ENCODE peak calls at places on chromosomes 7 and 10, in five cellular contexts. E is fibroblast of villous mesenchyme; H is AG10803; M is tibial artery; U is activated CD8-positive, alpha-beta T cell treated with anti-CD3 and anti-CD28 coated beads for 36 hours. O is an unnamed sample.

GRCh38 chr10:50275650-50276235 is 24.4 kb upstream of the ASAH2 start:
- DNase-seq in E (peak; percentile 17), H (no peak), M (peak; percentile 34), U (peak; percentile 61), O (peak; percentile 31)

GRCh38 chr7:151012031-151012692 is 12.1 kb downstream of the ATG9B start:
- DNase-seq in E (peak; percentile 69), H (no peak), M (no peak), U (no peak), O (no peak)

GRCh38 chr7:107588529-107589130 is 8.6 kb downstream of the BCAP29 start:
- DNase-seq in E (no peak), H (no peak), M (no peak), U (no peak), O (no peak)

GRCh38 chr10:132459252-132460028 is 62.4 kb downstream of the PWWP2B start:
- DNase-seq in E (no peak), H (no peak), M (no peak), U (no peak), O (no peak)

GRCh38 chr7:101858437-101859385 is 41.3 kb downstream of the CUX1 start:
- DNase-seq in E (no peak), H (no peak), M (no peak), U (no peak), O (no peak)

GRCh38 chr10:65611592-65611991 is 1314.2 kb upstream of the LRRTM3 start:
- DNase-seq in E (peak; percentile 8), H (no peak), M (no peak), U (no peak), O (peak; percentile 46)

GRCh38 chr7:76260171-76260703 is 42.2 kb upstream of the HSPB1 start:
- DNase-seq in E (peak; percentile 11), H (no peak), M (no peak), U (peak; percentile 63), O (peak; percentile 29)

GRCh38 chr10:114103286-114103685 is 59.6 kb downstream of the ADRB1 start:
- DNase-seq in E (peak; percentile 72), H (peak; percentile 71), M (no peak), U (no peak), O (peak; percentile 76)

GRCh38 chr10:122475581-122475980 is 14.2 kb downstream of the HTRA1 start:
- DNase-seq in E (no peak), H (peak; percentile 46), M (no peak), U (no peak), O (no peak)

GRCh38 chr10:132354356-132355094 is 22.5 kb downstream of the LRRC27 start:
- DNase-seq in E (no peak), H (no peak), M (peak; percentile 11), U (no peak), O (no peak)

GRCh38 chr10:34254596-34254995 is 560.5 kb downstream of the PARD3 start:
- DNase-seq in E (peak; percentile 31), H (peak; percentile 68), M (no peak), U (peak; percentile 63), O (peak; percentile 66)

GRCh38 chr10:18822156-18822555 is 162.9 kb downstream of the ARL5B start:
- DNase-seq in E (peak; percentile 19), H (no peak), M (no peak), U (peak; percentile 3), O (peak; percentile 15)

GRCh38 chr10:80122110-80122710 is 10.3 kb upstream of the PLAC9 start:
- DNase-seq in E (no peak), H (no peak), M (no peak), U (no peak), O (no peak)

GRCh38 chr10:22681783-22682183 is 32.6 kb downstream of the PIP4K2A start:
- DNase-seq in E (peak; percentile 57), H (peak; percentile 70), M (no peak), U (peak; percentile 75), O (peak; percentile 87)

GRCh38 chr7:132784406-132784805 is 208.1 kb upstream of the PLXNA4 start:
- DNase-seq in E (no peak), H (no peak), M (no peak), U (no peak), O (no peak)

GRCh38 chr10:31146496-31147219 is 115.0 kb upstream of the ZNF438 start:
- DNase-seq in E (peak; percentile 84), H (peak; percentile 89), M (no peak), U (peak; percentile 52), O (peak; percentile 71)

GRCh38 chr10:66058594-66058993 is 867.2 kb upstream of the LRRTM3 start:
- DNase-seq in E (no peak), H (no peak), M (no peak), U (no peak), O (no peak)

GRCh38 chr10:13961096-13961495 is 369.6 kb downstream of the FRMD4A start:
- DNase-seq in E (peak; percentile 90), H (peak; percentile 97), M (no peak), U (no peak), O (peak; percentile 93)

GRCh38 chr7:105649727-105650381 is 68.6 kb upstream of the EFCAB10 start:
- DNase-seq in E (peak; percentile 16), H (peak; percentile 75), M (no peak), U (no peak), O (peak; percentile 36)

GRCh38 chr7:88344956-88345832 is 38.5 kb upstream of the STEAP4 start:
- DNase-seq in E (peak; percentile 17), H (peak; percentile 1), M (peak; percentile 26), U (peak; percentile 20), O (peak; percentile 30)

GRCh38 chr7:153061913-153062528 is 302.5 kb downstream of the ACTR3B start:
- DNase-seq in E (no peak), H (no peak), M (no peak), U (peak; percentile 22), O (no peak)

GRCh38 chr7:2614646-2615330 is 17.0 kb upstream of the TTYH3 start:
- DNase-seq in E (no peak), H (peak; percentile 48), M (no peak), U (no peak), O (no peak)

GRCh38 chr10:68434657-68435056 is 27.6 kb upstream of the RUFY2 start:
- DNase-seq in E (peak; percentile 43), H (no peak), M (no peak), U (no peak), O (no peak)

GRCh38 chr7:129617178-129617577 is 5.7 kb downstream of the NRF1 start:
- DNase-seq in E (no peak), H (no peak), M (no peak), U (no peak), O (no peak)

GRCh38 chr10:30057421-30057841 is 2.0 kb downstream of the JCAD start:
- DNase-seq in E (peak; percentile 61), H (peak; percentile 47), M (no peak), U (no peak), O (peak; percentile 16)

GRCh38 chr7:22853674-22854157 is 31.1 kb upstream of the TOMM7 start:
- DNase-seq in E (peak; percentile 38), H (peak; percentile 40), M (peak; percentile 44), U (peak; percentile 81), O (peak; percentile 33)

GRCh38 chr7:5143935-5144903 is 45.8 kb upstream of the WIPI2 start:
- DNase-seq in E (peak; percentile 7), H (no peak), M (no peak), U (peak; percentile 66), O (peak; percentile 27)

GRCh38 chr7:152633504-152633903 is 42.4 kb downstream of the XRCC2 start:
- DNase-seq in E (no peak), H (no peak), M (no peak), U (no peak), O (no peak)

GRCh38 chr7:73869011-73869785 is 8.2 kb downstream of the TMEM270 start:
- DNase-seq in E (no peak), H (no peak), M (no peak), U (no peak), O (no peak)

GRCh38 chr10:55631071-55631654 is 729.9 kb downstream of the ZWINT start:
- DNase-seq in E (peak; percentile 5), H (peak; percentile 21), M (no peak), U (peak; percentile 39), O (peak; percentile 21)
- TF ChIP-seq CTCF in E (peak; percentile 42), H (peak; percentile 42), M (no peak), U (peak; percentile 43), O (peak; percentile 20)

GRCh38 chr10:59719374-59719773 is 9.7 kb upstream of the SLC16A9 start:
- DNase-seq in E (no peak), H (no peak), M (no peak), U (no peak), O (no peak)
- TF ChIP-seq CTCF in E (peak; percentile 17), H (no peak), M (peak; percentile 10), U (no peak), O (peak; percentile 8)

GRCh38 chr7:43956022-43956421 is 29.8 kb downstream of the UBE2D4 start:
- DNase-seq in E (no peak), H (no peak), M (no peak), U (no peak), O (no peak)

GRCh38 chr7:43953071-43953470 is 26.8 kb downstream of the UBE2D4 start:
- DNase-seq in E (no peak), H (no peak), M (no peak), U (no peak), O (no peak)

GRCh38 chr7:43952028-43952427 is 25.8 kb downstream of the UBE2D4 start:
- DNase-seq in E (no peak), H (no peak), M (no peak), U (no peak), O (no peak)

DNA sequence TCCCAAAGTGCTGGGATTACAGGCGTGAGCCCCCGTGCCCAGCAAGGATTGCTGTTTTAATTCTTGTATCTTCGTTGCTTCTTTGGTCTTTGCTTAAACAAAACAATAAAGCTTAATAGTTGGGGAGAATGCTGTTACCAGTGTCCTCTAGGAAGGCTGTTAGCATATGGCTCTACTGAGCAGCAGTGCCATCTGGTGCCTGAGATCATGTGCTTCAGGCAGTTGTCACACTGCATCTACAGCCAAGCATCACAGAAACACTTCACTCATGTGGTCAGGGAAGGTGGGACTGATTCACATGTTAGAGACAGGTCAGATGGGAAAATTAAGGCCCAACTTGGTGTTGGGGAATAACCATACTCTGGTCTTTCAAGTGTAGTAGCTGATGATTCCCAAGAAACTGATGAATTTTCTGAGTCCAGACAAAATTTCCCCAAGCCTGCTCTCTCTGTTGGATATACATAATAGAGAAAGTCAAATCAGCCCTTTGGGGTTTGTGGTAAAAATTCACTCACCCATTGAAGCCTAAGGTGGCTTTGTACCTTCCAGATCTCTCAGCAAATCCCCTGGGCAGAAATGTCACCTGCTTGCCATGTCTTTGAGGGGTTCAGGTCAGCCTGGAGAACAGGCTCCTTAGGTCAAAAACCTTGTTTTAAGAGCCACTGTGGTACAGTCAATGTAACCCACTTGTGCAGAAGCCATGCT is 28.4 kb downstream of the UBE2D4 start:
- DNase-seq in E (peak; percentile 63), H (peak; percentile 60), M (no peak), U (peak; percentile 50), O (peak; percentile 69)
- TF ChIP-seq CTCF in E (peak; percentile 65), H (peak; percentile 68), M (peak; percentile 25), U (no peak), O (peak; percentile 66)

GRCh38 chr10:77555591-77556212 is 81.9 kb downstream of the KCNMA1 start:
- DNase-seq in E (peak; percentile 74), H (peak; percentile 49), M (no peak), U (no peak), O (peak; percentile 14)
- TF ChIP-seq CTCF in E (no peak), H (no peak), M (no peak), U (no peak), O (no peak)

O was measured in fibroblast of pulmonary artery.